ENCODE peak calls at places on chromosome 7, in ten cellular contexts. A is nucleus accumbens; E is OCI-M1; J is activated effector memory CD4-positive, alpha-beta T cell treated with Interleukin-2 at 50 U/mL for 16 hours; K is NCI-H1092 treated with DMSO at 0.1 percent for 48 hours; O is NCI-H510A treated with DMSO at 0.1 percent for 48 hours; C is ureter; H is activated T-cell treated with anti-CD3 and anti-CD28 coated beads for 1 hour; U is left cardiac atrium; B is activated T-helper 9 cell treated with anti-CD3 and anti-CD28 coated beads, Interleukin-2, amount 50 U/mL, for 16 hours. F is an unnamed sample.
A peak's percentile ranks its signal among the peaks of the same experiment; 100 is the strongest.

GRCh38 chr7:114759347-114760062 is 162.4 kb upstream of the MDFIC start:
- DNase-seq in H (no peak), O (no peak), K (peak; percentile 95), U (no peak), C (no peak), E (no peak), B (no peak), A (no peak), J (no peak), F (no peak)

GRCh38 chr7:29163854-29164253 is 17.5 kb upstream of the CPVL start:
- DNase-seq in A (no peak), H (no peak), E (no peak), O (no peak), B (no peak), U (no peak), K (no peak), C (no peak), J (no peak), F (no peak)

GRCh38 chr7:12964836-12965235 is 277.4 kb downstream of the ARL4A start:
- DNase-seq in B (no peak), K (no peak), C (no peak), H (no peak), J (no peak), E (no peak), A (no peak), U (no peak), O (no peak), F (no peak)

GRCh38 chr7:76233538-76234281 is 32.0 kb downstream of the SRRM3 start:
- DNase-seq in J (no peak), K (no peak), E (no peak), U (no peak), B (no peak), O (no peak), A (no peak), H (no peak), C (no peak), F (no peak)

GRCh38 chr7:29467193-29467592 is 96.4 kb upstream of the PRR15 start:
- DNase-seq in J (no peak), A (no peak), K (no peak), U (no peak), C (no peak), E (no peak), H (no peak), B (no peak), O (no peak), F (no peak)

GRCh38 chr7:66125052-66125694 is 10.5 kb downstream of the CRCP start:
- DNase-seq in C (no peak), H (no peak), E (peak; percentile 37), O (no peak), B (no peak), U (no peak), A (no peak), J (no peak), K (no peak), F (no peak)

GRCh38 chr7:6436385-6436685 is 11.4 kb downstream of the DAGLB start:
- DNase-seq in C (no peak), J (no peak), A (no peak), U (no peak), O (no peak), B (no peak), H (peak; percentile 31), K (no peak), E (no peak), F (no peak)

GRCh38 chr7:351681-352480 is 61.9 kb downstream of the FOXL3 start:
- DNase-seq in C (no peak), H (peak; percentile 59), U (no peak), J (peak; percentile 48), A (no peak), K (no peak), B (no peak), E (no peak), O (no peak), F (no peak)

GRCh38 chr7:65477326-65477725 is 103.7 kb downstream of the ZNF92 start:
- DNase-seq in C (no peak), B (no peak), J (no peak), K (peak; percentile 29), A (no peak), U (no peak), E (peak; percentile 81), O (no peak), H (no peak), F (no peak)

GRCh38 chr7:72309476-72309875 is 102.7 kb downstream of the CALN1 start:
- DNase-seq in A (no peak), H (no peak), C (no peak), E (no peak), B (no peak), O (no peak), K (no peak), J (no peak), U (no peak), F (no peak)

GRCh38 chr7:131106681-131107342 is 220.9 kb upstream of the MKLN1 start:
- DNase-seq in C (peak; percentile 66), E (peak; percentile 41), O (peak; percentile 9), H (peak; percentile 30), A (peak; percentile 32), B (peak; percentile 43), J (peak; percentile 30), K (peak; percentile 51), U (peak; percentile 56), F (no peak)

GRCh38 chr7:137846588-137847417 is at the start of gene DGKI:
- DNase-seq in E (no peak), O (no peak), C (peak; percentile 44), B (no peak), J (no peak), U (peak; percentile 26), H (no peak), A (peak; percentile 17), K (peak; percentile 53), F (peak; percentile 72)

GRCh38 chr7:43864126-43864525 is 5.2 kb downstream of the MRPS24 start:
- DNase-seq in H (no peak), C (no peak), E (no peak), O (no peak), U (no peak), B (no peak), A (no peak), K (no peak), J (no peak), F (no peak)

GRCh38 chr7:44654255-44654791 is 47.9 kb downstream of the OGDH start:
- DNase-seq in H (no peak), O (no peak), K (no peak), B (no peak), E (no peak), C (no peak), A (no peak), U (peak; percentile 56), J (no peak), F (no peak)

GRCh38 chr7:27564881-27565482 is 97.7 kb downstream of the HIBADH start:
- DNase-seq in J (no peak), E (no peak), U (no peak), K (no peak), A (no peak), B (no peak), C (no peak), O (no peak), H (no peak), F (no peak)

GRCh38 chr7:69775231-69775771 is 177.0 kb downstream of the AUTS2 start:
- DNase-seq in U (peak; percentile 76), K (no peak), J (no peak), C (no peak), A (no peak), B (no peak), H (no peak), O (no peak), E (no peak), F (no peak)

GRCh38 chr7:13240349-13240748 is 552.9 kb downstream of the ARL4A start:
- DNase-seq in J (no peak), O (no peak), U (no peak), A (no peak), E (no peak), K (no peak), H (no peak), B (no peak), C (no peak), F (no peak)

GRCh38 chr7:82044497-82045080 is 274.7 kb upstream of the HGF start:
- DNase-seq in E (peak; percentile 80), J (no peak), K (peak; percentile 70), O (peak; percentile 42), U (no peak), B (no peak), C (peak; percentile 44), H (no peak), A (no peak), F (no peak)

GRCh38 chr7:38107486-38107893 is 70.6 kb upstream of the STARD3NL start:
- DNase-seq in B (peak; percentile 43), E (peak; percentile 71), J (peak; percentile 39), K (peak; percentile 68), U (peak; percentile 46), O (peak; percentile 63), C (peak; percentile 66), H (peak; percentile 61), A (peak; percentile 1), F (no peak)

GRCh38 chr7:129433823-129434171 is 435 bp upstream of the STRIP2 start:
- DNase-seq in C (no peak), U (no peak), B (no peak), J (no peak), E (no peak), H (no peak), O (no peak), A (no peak), K (no peak), F (no peak)